ENCODE peak calls at places on chromosomes 3 and 15, in four cellular contexts. B is IMR-90, U is ovary, J is K562. G is an unnamed sample.
A peak's percentile ranks its signal among the peaks of the same experiment; 100 is the strongest.

GRCh38 chr3:130820976-130821375 is 72.9 kb upstream of the ATP2C1 start:
- DNase-seq in B (peak; percentile 28), U (no peak), J (no peak), G (no peak)

GRCh38 chr15:96565266-96565665 is 234.8 kb downstream of the NR2F2 start:
- DNase-seq in B (no peak), U (no peak), J (no peak), G (no peak)

GRCh38 chr3:42535981-42536784 is 33.7 kb downstream of the VIPR1 start:
- DNase-seq in B (no peak), U (no peak), J (peak; percentile 84), G (no peak)

GRCh38 chr15:100601628-100602063 is 338 bp downstream of the LINS1 start:
- DNase-seq in B (no peak), U (no peak), J (no peak), G (no peak)

GRCh38 chr3:115986555-115987207 is 363.4 kb downstream of the GAP43 start:
- DNase-seq in B (peak; percentile 34), U (no peak), J (peak; percentile 52), G (no peak)

GRCh38 chr3:182479335-182479734 is 314.0 kb upstream of the ATP11B start:
- DNase-seq in B (no peak), U (no peak), J (no peak), G (no peak)

GRCh38 chr3:74267583-74268184 is 346.8 kb downstream of the CNTN3 start:
- DNase-seq in B (peak; percentile 63), U (peak; percentile 19), J (peak; percentile 31), G (no peak)

GRCh38 chr3:8538904-8539303 is 37.3 kb downstream of the LMCD1 start:
- DNase-seq in B (peak; percentile 92), U (no peak), J (no peak), G (no peak)

GRCh38 chr3:173799073-173799830 is 401.7 kb downstream of the NLGN1 start:
- DNase-seq in B (no peak), U (no peak), J (no peak), G (no peak)

GRCh38 chr15:66254364-66255292 is 1.1 kb upstream of the MEGF11 start:
- DNase-seq in B (no peak), U (no peak), J (no peak), G (no peak)

GRCh38 chr3:139677341-139678155 is at the start of gene NMNAT3:
- DNase-seq in B (peak; percentile 7), U (peak; percentile 87), J (peak; percentile 98), G (peak; percentile 70)

GRCh38 chr3:33001889-33002288 is 50.4 kb downstream of the CCR4 start:
- DNase-seq in B (no peak), U (no peak), J (no peak), G (no peak)

GRCh38 chr3:30597769-30598134 is 8.6 kb upstream of the TGFBR2 start:
- DNase-seq in B (no peak), U (no peak), J (no peak), G (no peak)

GRCh38 chr15:48634934-48635333 is 10.6 kb downstream of the FBN1 start:
- DNase-seq in B (peak; percentile 76), U (no peak), J (no peak), G (no peak)

DNA sequence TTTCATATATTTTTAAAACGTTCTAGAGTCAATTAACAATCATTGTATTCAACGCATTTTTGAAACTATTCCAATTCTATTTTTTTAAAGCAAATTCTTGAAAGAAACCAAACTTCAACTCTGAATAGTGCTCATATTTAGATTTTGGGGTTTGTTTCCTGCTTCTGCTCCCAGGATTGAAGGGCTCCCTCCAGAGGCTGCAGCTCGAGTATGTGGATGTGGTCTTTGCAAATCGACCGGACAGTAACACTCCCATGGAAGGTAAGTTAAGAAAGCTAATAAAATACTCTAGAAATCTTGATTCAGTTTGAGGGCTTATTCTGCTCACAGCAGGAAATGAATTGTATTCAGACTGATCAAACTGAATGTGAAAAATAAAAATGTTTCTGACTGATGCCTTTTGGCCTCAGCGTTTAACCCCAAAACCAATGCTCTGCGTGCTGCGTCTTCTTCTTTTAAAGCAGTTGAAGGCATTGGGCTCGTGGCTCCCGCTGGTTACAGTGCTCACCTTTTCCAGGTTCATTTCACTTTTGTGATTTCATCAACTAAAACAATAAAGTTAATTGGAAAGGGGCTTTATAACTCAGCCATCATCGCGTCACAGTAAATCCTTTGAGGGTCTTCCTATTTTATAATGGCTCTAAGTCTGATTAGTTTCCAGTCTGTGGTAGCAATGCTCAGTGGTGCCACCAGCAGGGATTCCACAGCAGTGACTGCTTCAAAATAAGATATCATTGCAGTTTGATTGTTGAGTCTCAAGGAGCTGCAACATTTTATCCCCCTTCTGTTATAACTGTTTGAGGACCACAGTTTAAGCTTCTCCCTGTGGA is 80.1 kb downstream of the SSR3 start:
- DNase-seq in B (no peak), U (no peak), J (no peak), G (no peak)
- TF ChIP-seq CTCF in B (peak; percentile 31), U (no peak), J (peak; percentile 73), G (no peak)

DNA sequence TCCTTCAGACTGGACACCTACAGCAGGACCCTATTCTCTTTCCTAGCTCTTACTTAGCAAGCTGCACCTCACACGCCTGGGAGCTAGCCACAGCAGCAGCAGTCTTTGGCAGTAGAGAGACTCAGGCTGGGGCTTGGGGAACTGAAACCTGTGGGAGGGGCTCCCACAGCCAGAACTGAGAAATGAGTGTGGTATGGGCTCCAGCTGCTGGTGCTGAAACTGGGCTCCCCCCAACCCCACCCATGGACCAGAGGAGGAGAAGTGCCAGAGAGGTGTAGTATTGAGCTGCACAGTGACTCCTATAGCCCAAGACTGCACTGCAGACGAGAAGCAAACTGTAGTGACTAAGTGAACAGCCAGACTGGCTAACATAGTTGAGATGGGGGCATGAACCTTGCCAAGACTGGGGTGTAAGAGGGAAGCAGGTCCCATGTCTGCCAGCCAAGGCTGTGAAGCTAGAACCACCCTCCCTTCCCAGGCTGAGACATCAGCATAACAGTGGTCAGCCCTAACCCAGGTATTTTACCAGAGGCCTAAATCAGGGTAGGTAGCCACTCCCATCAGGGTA is 62.5 kb downstream of the MYO5A start:
- DNase-seq in B (no peak), U (no peak), J (no peak), G (peak; percentile 45)
- TF ChIP-seq POLR2A in B (no peak), U (no peak), J (no peak), G (no peak)

DNA sequence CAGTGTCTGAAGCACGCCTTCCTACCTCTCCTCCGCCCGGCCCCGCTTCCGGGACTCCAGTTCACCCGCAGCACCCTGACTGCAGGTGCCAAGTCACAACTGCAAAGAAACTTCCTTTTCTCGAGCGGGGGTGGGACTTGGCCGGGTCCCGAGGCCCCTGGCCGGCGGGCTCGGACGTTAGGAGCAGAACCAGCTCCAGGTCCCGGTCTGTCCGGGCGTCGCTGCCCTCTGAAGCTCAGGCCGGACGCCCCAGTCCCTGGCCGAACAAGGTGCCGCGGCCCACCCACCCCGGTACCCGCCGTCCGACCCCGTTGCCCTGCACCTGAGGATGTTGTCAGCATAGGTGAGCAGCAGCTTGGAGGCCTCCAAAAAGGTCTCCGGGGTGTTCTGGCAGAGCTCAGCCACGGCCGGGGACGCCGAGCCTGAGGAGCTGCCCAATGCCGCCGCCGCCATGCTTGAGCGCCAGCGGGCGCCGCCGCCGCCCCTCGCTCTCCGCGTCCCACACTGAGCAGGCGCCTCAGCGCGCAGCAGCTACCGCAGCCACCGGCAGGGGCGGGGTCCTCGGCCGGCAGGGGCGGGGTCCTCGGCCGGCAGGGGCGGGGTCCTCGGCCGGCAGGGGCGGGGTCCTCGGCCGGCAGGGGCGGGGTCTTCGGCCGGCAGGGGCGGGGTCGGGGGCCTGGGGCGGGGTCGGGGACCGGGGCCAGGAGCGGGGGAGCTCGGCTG is at the start of gene NGLY1:
- DNase-seq in B (peak; percentile 75), U (peak; percentile 79), J (peak; percentile 97), G (peak; percentile 96)
- TF ChIP-seq CTCF in B (no peak), U (peak; percentile 25), J (peak; percentile 6), G (no peak)

GRCh38 chr3:50260027-50260941 is 8.7 kb upstream of the SEMA3B start:
- DNase-seq in B (peak; percentile 86), U (peak; percentile 95), J (peak; percentile 90), G (peak; percentile 99)
- TF ChIP-seq POLR2A in B (peak; percentile 77), U (peak; percentile 92), J (peak; percentile 39), G (no peak)

GRCh38 chr3:52044869-52045616 is 11.3 kb downstream of the DUSP7 start:
- DNase-seq in B (no peak), U (no peak), J (no peak), G (no peak)
- TF ChIP-seq CTCF in B (no peak), U (no peak), J (no peak), G (no peak)

DNA sequence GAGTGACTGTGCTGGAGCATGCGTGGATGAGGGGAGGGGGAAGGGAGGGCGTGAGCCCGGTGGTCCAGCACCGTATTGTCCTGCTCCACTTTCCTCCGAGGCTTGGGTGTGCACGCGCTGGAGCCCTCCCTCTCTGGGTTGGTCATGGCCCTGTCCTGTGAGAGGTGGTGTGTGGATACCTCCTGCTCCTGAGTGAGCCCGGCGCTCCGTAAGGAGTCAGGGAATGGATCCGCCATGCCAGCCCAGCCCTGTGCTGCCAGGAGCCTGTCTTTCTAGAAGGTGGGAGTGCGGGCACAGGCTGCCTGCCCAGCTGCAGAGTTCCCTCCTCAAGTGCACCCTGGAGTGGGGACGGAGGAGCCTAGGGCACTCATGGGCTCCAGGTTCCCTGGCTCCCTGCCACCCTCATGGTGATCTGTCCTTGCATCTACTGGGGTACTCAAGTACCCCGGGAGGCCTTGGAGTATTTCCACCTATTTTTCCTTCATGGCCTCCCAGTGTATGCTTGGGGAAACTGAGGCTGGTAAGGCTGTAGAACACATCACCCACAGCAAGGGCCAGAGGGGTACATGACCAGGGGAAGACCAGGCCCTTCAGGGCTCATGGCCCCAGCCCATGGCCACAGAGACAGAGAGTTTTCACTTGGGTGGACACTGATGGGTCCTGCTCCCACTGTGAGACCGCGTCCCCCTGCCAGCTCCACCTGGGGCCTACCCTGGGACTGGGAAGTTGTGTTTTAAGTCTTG is 133.1 kb downstream of the TJP1 start:
- DNase-seq in B (no peak), U (no peak), J (no peak), G (peak; percentile 80)
- TF ChIP-seq POLR2A in B (no peak), U (no peak), J (no peak), G (no peak)

GRCh38 chr3:161104561-161105551 is at the start of gene B3GALNT1:
- DNase-seq in B (peak; percentile 50), U (peak; percentile 33), J (no peak), G (no peak)
- TF ChIP-seq CTCF in B (no peak), U (no peak), J (no peak), G (no peak)

GRCh38 chr15:55992769-55993110 is 672 bp downstream of the NEDD4 start:
- DNase-seq in B (peak; percentile 70), U (no peak), J (no peak), G (no peak)

GRCh38 chr15:55990986-55991385 is 2.4 kb downstream of the NEDD4 start:
- DNase-seq in B (no peak), U (no peak), J (no peak), G (no peak)

GRCh38 chr15:55991841-55992768 is 1.3 kb downstream of the NEDD4 start:
- DNase-seq in B (no peak), U (no peak), J (no peak), G (no peak)

GRCh38 chr15:55993804-55994539 is 560 bp upstream of the NEDD4 start:
- DNase-seq in B (peak; percentile 68), U (no peak), J (no peak), G (no peak)

DNA sequence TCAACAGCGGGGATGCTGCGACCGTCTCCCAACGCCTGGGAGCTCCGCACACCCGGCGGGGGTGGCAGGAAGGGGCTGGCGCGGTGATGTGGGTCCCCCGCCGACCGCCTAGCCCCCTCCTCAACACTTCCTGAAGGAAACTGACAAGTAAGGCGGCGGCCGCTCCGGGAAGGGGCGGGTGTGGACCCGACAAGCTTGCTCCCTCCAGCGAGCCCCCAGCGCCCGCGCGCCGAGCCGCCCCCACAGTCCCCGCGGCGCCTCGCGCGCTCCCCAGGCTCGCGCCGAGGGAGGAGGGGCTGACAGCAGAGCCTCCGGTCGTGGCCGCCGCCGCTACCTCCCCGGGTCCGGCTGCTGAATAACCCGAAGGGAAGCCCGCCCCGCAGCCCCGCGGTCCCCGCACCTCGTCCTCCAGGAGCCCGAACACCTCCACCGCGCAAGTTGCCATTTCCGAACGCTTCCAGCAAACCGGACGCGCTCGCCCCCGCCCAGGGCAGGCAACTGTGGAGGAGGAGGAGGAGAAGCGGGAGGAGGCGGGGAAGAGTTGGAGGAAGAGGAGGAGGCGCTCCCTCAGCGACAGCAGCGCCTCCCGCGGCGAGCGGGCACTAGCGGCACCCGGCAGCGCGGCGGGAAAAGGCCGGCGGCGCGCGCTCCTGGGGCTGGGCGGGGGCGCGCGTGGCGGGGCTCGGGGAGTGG is at the start of gene NEDD4:
- DNase-seq in B (peak; percentile 86), U (peak; percentile 87), J (peak; percentile 83), G (peak; percentile 96)
- TF ChIP-seq POLR2A in B (no peak), U (peak; percentile 48), J (peak; percentile 82), G (no peak)

G was measured in lower leg skin.